ENCODE peak calls at places on chromosome 1, in ten cellular contexts. A, Y, I, W, X, M, R, E, Q and T are unnamed samples.

GRCh38 chr1:196114193-196114592 is 494.0 kb downstream of the KCNT2 start:
- DNase-seq in W (no peak), E (peak; percentile 35), Y (no peak), X (no peak), I (peak; percentile 36), A (no peak), R (no peak), M (no peak), Q (peak; percentile 50), T (peak; percentile 69)

GRCh38 chr1:13646533-13646932 is 53.5 kb upstream of the PRDM2 start:
- DNase-seq in W (no peak), A (no peak), X (no peak), E (no peak), R (no peak), M (no peak), Q (no peak), Y (no peak), I (no peak), T (no peak)

GRCh38 chr1:245652660-245653427 is 498.1 kb downstream of the KIF26B start:
- DNase-seq in W (no peak), A (no peak), X (no peak), Q (no peak), E (no peak), M (no peak), Y (no peak), I (no peak), R (no peak), T (no peak)

GRCh38 chr1:103129255-103129654 is 20.9 kb upstream of the COL11A1 start:
- DNase-seq in R (no peak), A (no peak), M (no peak), W (no peak), E (no peak), Y (no peak), I (peak; percentile 2), Q (no peak), X (no peak), T (peak; percentile 11)

GRCh38 chr1:81801834-81802531 is 1.2 kb downstream of the ADGRL2 start:
- DNase-seq in R (no peak), M (peak; percentile 24), Y (peak; percentile 58), X (no peak), I (peak; percentile 68), W (peak; percentile 23), A (peak; percentile 38), E (peak; percentile 72), Q (peak; percentile 22), T (peak; percentile 59)

GRCh38 chr1:16167331-16168143 is 11.7 kb upstream of the EPHA2 start:
- DNase-seq in M (peak; percentile 75), Y (peak; percentile 92), Q (no peak), E (no peak), X (no peak), R (no peak), A (peak; percentile 91), I (no peak), W (no peak), T (peak; percentile 45)

GRCh38 chr1:11898086-11898785 is 28.0 kb downstream of the KIAA2013 start:
- DNase-seq in M (no peak), Q (no peak), R (no peak), A (no peak), Y (peak; percentile 44), I (no peak), E (no peak), W (no peak), X (no peak), T (no peak)

GRCh38 chr1:16999863-17000262 is 11.9 kb downstream of the ATP13A2 start:
- DNase-seq in Q (no peak), A (no peak), I (no peak), X (no peak), E (no peak), Y (no peak), R (no peak), M (no peak), W (no peak), T (no peak)

GRCh38 chr1:12144236-12144635 is 22.6 kb upstream of the TNFRSF1B start:
- DNase-seq in R (no peak), I (no peak), A (no peak), M (peak; percentile 72), Q (no peak), Y (no peak), W (no peak), E (no peak), X (no peak), T (no peak)

GRCh38 chr1:220908757-220909156 is 29.5 kb downstream of the HLX start:
- DNase-seq in Q (no peak), R (peak; percentile 1), E (peak; percentile 56), X (no peak), I (peak; percentile 58), Y (peak; percentile 13), M (no peak), A (no peak), W (no peak), T (peak; percentile 56)
- TF ChIP-seq CTCF in Q (no peak), R (peak; percentile 53), E (peak; percentile 64), X (peak; percentile 28), I (peak; percentile 74), Y (peak; percentile 49), M (peak; percentile 62), A (peak; percentile 47), W (peak; percentile 64), T (peak; percentile 58)

DNA sequence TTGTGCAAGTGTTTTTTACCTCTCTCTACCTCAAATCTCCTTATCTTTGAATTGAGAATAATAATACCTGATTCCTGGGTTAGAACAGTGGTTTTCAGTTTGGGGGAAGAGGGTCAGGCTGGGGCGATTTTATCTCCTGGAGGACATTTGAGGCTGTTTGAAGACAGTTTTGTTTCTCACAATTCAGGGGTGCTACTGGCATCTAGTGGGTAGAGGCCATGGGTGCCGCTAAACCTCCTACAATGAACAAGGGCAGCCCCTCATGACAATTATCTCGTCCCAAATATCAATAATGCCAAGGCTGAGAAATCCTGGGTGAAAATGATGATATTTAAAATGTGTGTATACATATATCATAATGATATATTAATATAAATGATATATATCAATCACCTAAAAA is 139.1 kb upstream of the USH2A start:
- DNase-seq in A (no peak), W (no peak), M (peak; percentile 19), Y (peak; percentile 41), I (no peak), X (no peak), Q (no peak), E (no peak), R (no peak), T (no peak)
- TF ChIP-seq CTCF in A (peak; percentile 5), W (no peak), M (peak; percentile 43), Y (peak; percentile 60), I (no peak), X (no peak), Q (no peak), E (no peak), R (no peak), T (peak; percentile 24)

GRCh38 chr1:2462819-2463218 is 13.3 kb upstream of the PLCH2 start:
- DNase-seq in I (no peak), E (no peak), A (no peak), M (no peak), X (no peak), R (no peak), Y (no peak), Q (no peak), W (no peak), T (no peak)

GRCh38 chr1:2457444-2457843 is 18.6 kb upstream of the PLCH2 start:
- DNase-seq in W (no peak), M (no peak), A (no peak), R (no peak), Q (no peak), X (no peak), E (no peak), I (no peak), Y (no peak), T (no peak)

GRCh38 chr1:2460996-2461751 is 14.9 kb upstream of the PLCH2 start:
- DNase-seq in Y (no peak), A (no peak), Q (no peak), I (no peak), X (no peak), R (no peak), M (no peak), W (no peak), E (no peak), T (no peak)

GRCh38 chr1:2460203-2460602 is 15.9 kb upstream of the PLCH2 start:
- DNase-seq in A (no peak), Y (no peak), E (no peak), W (no peak), Q (no peak), M (no peak), X (no peak), R (no peak), I (no peak), T (no peak)

DNA sequence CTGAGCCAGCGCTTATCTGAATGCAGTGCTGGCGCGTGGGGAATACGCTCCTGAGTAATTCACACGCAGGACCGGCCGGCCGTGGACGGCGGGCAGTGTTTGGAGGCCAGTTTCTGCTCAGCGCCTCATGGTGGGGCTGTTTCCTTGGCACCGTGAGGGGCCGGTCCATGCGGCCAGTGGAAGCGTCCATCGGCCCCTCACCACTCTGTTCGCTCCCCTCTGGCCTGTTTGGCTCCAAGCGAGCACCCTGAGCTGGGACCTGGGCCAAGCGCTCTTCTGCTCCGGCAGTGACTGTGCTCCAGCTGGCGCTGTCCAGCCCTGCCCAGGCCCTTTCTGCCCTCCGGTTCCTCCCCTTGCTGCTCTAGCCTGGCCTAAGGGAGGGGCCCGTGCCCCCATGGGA is 16.3 kb upstream of the PLCH2 start:
- DNase-seq in Q (no peak), M (no peak), E (peak; percentile 55), Y (no peak), R (no peak), W (peak; percentile 45), I (peak; percentile 34), A (no peak), X (no peak), T (no peak)
- TF ChIP-seq CTCF in Q (no peak), M (no peak), E (peak; percentile 21), Y (peak; percentile 43), R (no peak), W (peak; percentile 33), I (peak; percentile 28), A (no peak), X (no peak), T (no peak)

GRCh38 chr1:221548942-221549341 is 192.9 kb downstream of the DUSP10 start:
- DNase-seq in X (no peak), W (no peak), Q (no peak), E (no peak), Y (no peak), A (no peak), R (no peak), M (no peak), I (no peak), T (no peak)

GRCh38 chr1:221541296-221541695 is 200.6 kb downstream of the DUSP10 start:
- DNase-seq in I (no peak), W (no peak), Y (no peak), X (no peak), R (no peak), Q (no peak), M (no peak), A (no peak), E (no peak), T (no peak)

GRCh38 chr1:221543529-221544120 is 198.3 kb downstream of the DUSP10 start:
- DNase-seq in W (no peak), Q (peak; percentile 37), A (no peak), E (peak; percentile 58), M (no peak), I (peak; percentile 64), R (peak; percentile 2), Y (peak; percentile 58), X (peak; percentile 48), T (peak; percentile 56)
- TF ChIP-seq CTCF in W (peak; percentile 60), Q (peak; percentile 20), A (peak; percentile 30), E (peak; percentile 59), M (peak; percentile 5), I (peak; percentile 68), R (peak; percentile 60), Y (peak; percentile 56), X (peak; percentile 44), T (peak; percentile 86)

GRCh38 chr1:230978491-230979388 is at the start of the genes ARV1 and TTC13:
- DNase-seq in R (peak; percentile 97), I (peak; percentile 96), X (peak; percentile 99), Q (peak; percentile 98), A (peak; percentile 97), M (peak; percentile 99), Y (peak; percentile 99), W (peak; percentile 99), E (peak; percentile 99), T (peak; percentile 100)
- TF ChIP-seq CTCF in R (peak; percentile 65), I (no peak), X (peak; percentile 44), Q (peak; percentile 75), A (no peak), M (peak; percentile 84), Y (peak; percentile 68), W (peak; percentile 15), E (peak; percentile 14), T (peak; percentile 15)